ENCODE peak calls at places on chromosomes 2 and 18, in eight cellular contexts. H is Peyer's patch, B is heart right ventricle, C is upper lobe of right lung, Q is endodermal cell, O is cardiac muscle cell, K is GM23338, V is hepatocyte. D is an unnamed sample.

GRCh38 chr2:2849464-2850217 is 518.6 kb upstream of the MYT1L start:
- DNase-seq in O (no peak), H (no peak), K (no peak), V (no peak), C (no peak), B (no peak), Q (no peak), D (no peak)

GRCh38 chr2:234291765-234292204 is 205.1 kb downstream of the ARL4C start:
- DNase-seq in O (peak; percentile 80), H (peak; percentile 53), V (peak; percentile 52), C (no peak), K (no peak), B (peak; percentile 33), Q (no peak), D (no peak)

GRCh38 chr2:231548752-231549151 is 18.5 kb upstream of the NMUR1 start:
- DNase-seq in K (no peak), C (no peak), O (no peak), V (no peak), B (no peak), H (no peak), Q (no peak), D (no peak)

GRCh38 chr18:31656754-31657153 is 27.6 kb downstream of the B4GALT6 start:
- DNase-seq in Q (no peak), K (no peak), O (no peak), V (no peak), B (no peak), C (no peak), H (no peak), D (no peak)

GRCh38 chr2:101125374-101125773 is 25.8 kb downstream of the TBC1D8 start:
- DNase-seq in Q (no peak), H (no peak), K (no peak), O (peak; percentile 74), C (no peak), B (no peak), V (no peak), D (no peak)

GRCh38 chr2:219247678-219248642 is 2.7 kb downstream of the STK16 start:
- DNase-seq in C (no peak), K (peak; percentile 54), H (peak; percentile 75), Q (peak; percentile 69), V (no peak), B (no peak), O (no peak), D (no peak)

GRCh38 chr2:112154246-112155110 is 16.3 kb downstream of the FBLN7 start:
- DNase-seq in O (no peak), H (peak; percentile 59), B (no peak), V (no peak), K (no peak), C (peak; percentile 48), Q (no peak), D (no peak)

GRCh38 chr2:96501471-96501874 is 3.7 kb downstream of the NEURL3 start:
- DNase-seq in Q (no peak), H (no peak), O (no peak), V (peak; percentile 8), C (no peak), B (no peak), K (no peak), D (no peak)

GRCh38 chr2:48282281-48282680 is 247.7 kb upstream of the STON1 start:
- DNase-seq in C (no peak), O (no peak), H (no peak), K (no peak), Q (no peak), V (no peak), B (no peak), D (no peak)

GRCh38 chr18:6842081-6842480 is 112.6 kb downstream of the ARHGAP28 start:
- DNase-seq in B (no peak), V (no peak), C (no peak), H (no peak), K (no peak), O (no peak), Q (no peak), D (no peak)

GRCh38 chr2:11753886-11754704 is 7.7 kb downstream of the LPIN1 start:
- DNase-seq in K (no peak), O (peak; percentile 68), V (no peak), Q (peak; percentile 56), B (no peak), H (peak; percentile 54), C (no peak), D (no peak)

GRCh38 chr2:178829299-178829698 is 22.1 kb upstream of the TTN start:
- DNase-seq in O (peak; percentile 63), Q (no peak), C (no peak), B (no peak), H (no peak), K (no peak), V (no peak), D (no peak)

GRCh38 chr2:222946700-222947278 is 86.0 kb downstream of the ACSL3 start:
- DNase-seq in C (no peak), V (no peak), O (no peak), Q (no peak), K (peak; percentile 11), H (no peak), B (no peak), D (no peak)

GRCh38 chr18:54957295-54957694 is 2.0 kb downstream of the CCDC68 start:
- DNase-seq in V (no peak), H (no peak), O (no peak), Q (no peak), C (no peak), K (no peak), B (no peak), D (no peak)

GRCh38 chr2:145597809-145598208 is 1077.9 kb upstream of the ZEB2 start:
- DNase-seq in C (no peak), K (no peak), V (no peak), Q (no peak), O (peak; percentile 85), B (no peak), H (no peak), D (no peak)

GRCh38 chr2:96527052-96527964 is 9.2 kb upstream of the ARID5A start:
- DNase-seq in B (peak; percentile 60), H (peak; percentile 58), K (peak; percentile 68), O (peak; percentile 54), C (peak; percentile 72), Q (peak; percentile 82), V (peak; percentile 65), D (no peak)

GRCh38 chr2:84969511-84970265 is 1.3 kb upstream of the KCMF1 start:
- DNase-seq in V (no peak), C (no peak), K (no peak), Q (no peak), O (peak; percentile 46), H (no peak), B (no peak), D (no peak)

GRCh38 chr18:79727211-79727610 is 47.6 kb downstream of the CTDP1 start:
- DNase-seq in Q (no peak), H (no peak), K (no peak), C (no peak), B (no peak), O (no peak), V (no peak), D (no peak)

GRCh38 chr18:79725486-79725885 is 45.9 kb downstream of the CTDP1 start:
- DNase-seq in K (no peak), B (no peak), H (no peak), C (no peak), Q (no peak), V (no peak), O (no peak), D (no peak)

GRCh38 chr18:79724299-79725080 is 44.9 kb downstream of the CTDP1 start:
- DNase-seq in B (no peak), V (no peak), K (no peak), Q (no peak), O (no peak), H (no peak), C (no peak), D (no peak)

GRCh38 chr18:79728931-79729586 is 49.5 kb downstream of the CTDP1 start:
- DNase-seq in V (no peak), O (no peak), K (no peak), B (no peak), Q (no peak), H (no peak), C (no peak), D (no peak)

GRCh38 chr18:79726721-79727120 is 47.1 kb downstream of the CTDP1 start:
- DNase-seq in O (no peak), C (no peak), B (no peak), Q (no peak), V (no peak), K (no peak), H (no peak), D (no peak)
- H3K36me3 ChIP-seq in O (peaks cover 12% of the 10 kb centered on the region), C (peaks cover 60% of the 10 kb centered on the region), B (peaks cover 8% of the 10 kb centered on the region), Q (peaks cover 66% of the 10 kb centered on the region), V (no peaks in the 10 kb centered on the region), K (peaks cover 8% of the 10 kb centered on the region), H (no peaks in the 10 kb centered on the region), D (peaks cover 59% of the 10 kb centered on the region)

DNA sequence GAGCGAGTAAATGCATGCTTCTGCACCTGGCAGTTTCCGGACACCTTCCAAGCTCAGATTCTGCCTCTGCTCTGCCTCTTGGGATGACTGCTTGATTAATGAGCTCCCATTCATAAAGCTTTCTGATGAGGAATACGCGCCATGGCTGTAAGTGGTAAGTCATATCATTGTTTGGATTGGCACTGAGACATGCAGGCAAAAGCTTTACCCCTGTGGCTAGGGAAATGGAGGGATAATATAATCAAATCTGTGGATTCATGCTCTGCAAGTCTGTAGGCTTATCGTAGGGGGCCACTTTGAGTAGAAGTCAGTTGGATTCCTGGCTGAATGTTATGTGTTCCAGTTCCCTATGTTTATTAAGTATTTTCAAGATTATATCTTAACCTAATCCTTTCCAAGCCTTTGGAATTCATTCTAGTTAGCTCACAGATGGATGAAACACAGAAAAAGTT is 2176.4 kb upstream of the CELF4 start:
- DNase-seq in V (peak; percentile 8), B (no peak), Q (no peak), H (no peak), C (no peak), K (no peak), O (no peak), D (no peak)
- H3K27ac ChIP-seq in V (no peak overlapping the region), B (no peak overlapping the region), Q (peak overlapping the region; percentile 58), H (no peak overlapping the region), C (no peak overlapping the region), K (no peak overlapping the region), O (no peak overlapping the region), D (no peak overlapping the region)

GRCh38 chr2:169636440-169637097 is 52.4 kb downstream of the PPIG start:
- DNase-seq in C (no peak), Q (no peak), V (no peak), H (no peak), K (no peak), O (no peak), B (no peak), D (no peak)
- H3K36me3 ChIP-seq in C (peaks cover 68% of the 10 kb centered on the region), Q (peaks cover 74% of the 10 kb centered on the region), V (peaks cover 4% of the 10 kb centered on the region), H (no peaks in the 10 kb centered on the region), K (peaks cover 30% of the 10 kb centered on the region), O (peaks cover 47% of the 10 kb centered on the region), B (no peaks in the 10 kb centered on the region), D (peaks cover 65% of the 10 kb centered on the region)

DNA sequence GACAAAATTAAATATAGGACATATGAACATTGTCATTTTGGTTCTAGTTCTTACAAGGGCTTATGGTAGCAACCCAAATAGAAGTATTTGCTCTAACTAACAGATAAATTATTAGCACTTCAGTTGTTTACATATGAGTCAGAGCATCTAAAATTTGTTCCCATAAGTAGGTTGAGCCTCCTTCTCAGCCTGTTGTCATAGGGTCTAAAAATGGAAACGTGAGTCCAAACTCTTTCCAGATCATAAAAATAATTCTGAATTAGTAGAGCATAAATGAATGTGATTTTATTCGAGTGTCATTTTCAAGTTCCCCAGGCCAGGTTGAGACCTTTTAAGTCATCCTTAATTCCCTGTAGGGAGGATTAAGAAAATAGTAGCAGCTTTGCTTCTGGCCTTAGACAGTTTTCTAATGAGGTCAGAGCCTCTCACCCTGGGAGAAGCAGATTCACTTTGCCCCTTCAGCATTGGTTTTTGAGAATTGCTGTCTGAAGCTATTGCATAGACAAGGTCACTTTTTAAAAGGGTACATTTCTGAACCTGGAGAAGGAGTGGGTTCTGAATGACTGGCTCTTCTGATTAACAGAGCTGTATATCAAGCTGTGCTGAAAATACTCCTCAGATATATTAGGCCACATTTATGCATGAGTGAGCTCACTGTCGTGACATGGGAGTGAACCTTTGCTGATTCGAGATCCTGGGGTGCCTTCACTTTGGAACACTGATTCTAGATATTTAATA is 164.3 kb downstream of the NEDD4L start:
- DNase-seq in H (no peak), K (no peak), B (no peak), C (no peak), Q (no peak), V (no peak), O (no peak), D (no peak)
- H3K27ac ChIP-seq in H (no peak overlapping the region), K (no peak overlapping the region), B (peak overlapping the region; percentile 67), C (peak overlapping the region; percentile 15), Q (peak overlapping the region; percentile 0), V (no peak overlapping the region), O (peak overlapping the region; percentile 83), D (peak overlapping the region; percentile 9)

D was measured in WERI-Rb-1.